ENCODE peak calls at places on chromosomes 1 and 21, in six cellular contexts. One of them, this sample, is unnamed.
A peak's percentile ranks its signal among the peaks of the same experiment; 100 is the strongest.

GRCh38 chr1:27455166-27455811 is 34.7 kb downstream of the WASF2 start:
- DNase-seq in stimulated activated naive CD8-positive, alpha-beta T cell treated with anti-CD3 and anti-CD28 coated beads, Interleukin-15, amount 100 ng/mL, for 72 hours: no peak
- DNase-seq in NCI-H1105 treated with DMSO at 0.1 percent for 48 hours: no peak
- DNase-seq in heart left ventricle: no peak
- DNase-seq in activated naive CD4-positive, alpha-beta T cell treated with anti-CD3 and anti-CD28 coated beads, Interleukin-2, amount 50 U/mL, for 16 hours: no peak
- DNase-seq in lower leg skin: no peak
- DNase-seq in this sample: no peak

GRCh38 chr1:19317126-19317910 is 5.2 kb downstream of the SLC66A1 start:
- DNase-seq in activated naive CD4-positive, alpha-beta T cell treated with anti-CD3 and anti-CD28 coated beads, Interleukin-2, amount 50 U/mL, for 16 hours: no peak
- DNase-seq in stimulated activated naive CD8-positive, alpha-beta T cell treated with anti-CD3 and anti-CD28 coated beads, Interleukin-15, amount 100 ng/mL, for 72 hours: no peak
- DNase-seq in NCI-H1105 treated with DMSO at 0.1 percent for 48 hours: no peak
- DNase-seq in lower leg skin: no peak
- DNase-seq in heart left ventricle: no peak
- DNase-seq in this sample: peak; percentile 57

GRCh38 chr21:22260274-22260673 is 1262.1 kb downstream of the NCAM2 start:
- DNase-seq in activated naive CD4-positive, alpha-beta T cell treated with anti-CD3 and anti-CD28 coated beads, Interleukin-2, amount 50 U/mL, for 16 hours: no peak
- DNase-seq in heart left ventricle: no peak
- DNase-seq in stimulated activated naive CD8-positive, alpha-beta T cell treated with anti-CD3 and anti-CD28 coated beads, Interleukin-15, amount 100 ng/mL, for 72 hours: no peak
- DNase-seq in lower leg skin: no peak
- DNase-seq in NCI-H1105 treated with DMSO at 0.1 percent for 48 hours: no peak
- DNase-seq in this sample: no peak

GRCh38 chr1:7313081-7313546 is 458.0 kb upstream of the VAMP3 start:
- DNase-seq in lower leg skin: no peak
- DNase-seq in activated naive CD4-positive, alpha-beta T cell treated with anti-CD3 and anti-CD28 coated beads, Interleukin-2, amount 50 U/mL, for 16 hours: no peak
- DNase-seq in NCI-H1105 treated with DMSO at 0.1 percent for 48 hours: no peak
- DNase-seq in stimulated activated naive CD8-positive, alpha-beta T cell treated with anti-CD3 and anti-CD28 coated beads, Interleukin-15, amount 100 ng/mL, for 72 hours: no peak
- DNase-seq in heart left ventricle: no peak
- DNase-seq in this sample: no peak

GRCh38 chr21:16708431-16708830 is 804.4 kb upstream of the CXADR start:
- DNase-seq in lower leg skin: no peak
- DNase-seq in NCI-H1105 treated with DMSO at 0.1 percent for 48 hours: no peak
- DNase-seq in stimulated activated naive CD8-positive, alpha-beta T cell treated with anti-CD3 and anti-CD28 coated beads, Interleukin-15, amount 100 ng/mL, for 72 hours: no peak
- DNase-seq in heart left ventricle: peak; percentile 14
- DNase-seq in activated naive CD4-positive, alpha-beta T cell treated with anti-CD3 and anti-CD28 coated beads, Interleukin-2, amount 50 U/mL, for 16 hours: no peak
- DNase-seq in this sample: no peak

GRCh38 chr21:37712204-37712934 is 203.9 kb downstream of the KCNJ6 start:
- DNase-seq in heart left ventricle: peak; percentile 73
- DNase-seq in stimulated activated naive CD8-positive, alpha-beta T cell treated with anti-CD3 and anti-CD28 coated beads, Interleukin-15, amount 100 ng/mL, for 72 hours: peak; percentile 9
- DNase-seq in activated naive CD4-positive, alpha-beta T cell treated with anti-CD3 and anti-CD28 coated beads, Interleukin-2, amount 50 U/mL, for 16 hours: peak; percentile 29
- DNase-seq in lower leg skin: peak; percentile 24
- DNase-seq in NCI-H1105 treated with DMSO at 0.1 percent for 48 hours: peak; percentile 61
- DNase-seq in this sample: peak; percentile 59

GRCh38 chr1:36148821-36149236 is 457 bp downstream of the TRAPPC3 start:
- DNase-seq in heart left ventricle: no peak
- DNase-seq in lower leg skin: no peak
- DNase-seq in stimulated activated naive CD8-positive, alpha-beta T cell treated with anti-CD3 and anti-CD28 coated beads, Interleukin-15, amount 100 ng/mL, for 72 hours: no peak
- DNase-seq in NCI-H1105 treated with DMSO at 0.1 percent for 48 hours: no peak
- DNase-seq in activated naive CD4-positive, alpha-beta T cell treated with anti-CD3 and anti-CD28 coated beads, Interleukin-2, amount 50 U/mL, for 16 hours: no peak
- DNase-seq in this sample: no peak

GRCh38 chr1:48294656-48295055 is 72.1 kb downstream of the SLC5A9 start:
- DNase-seq in heart left ventricle: no peak
- DNase-seq in lower leg skin: no peak
- DNase-seq in activated naive CD4-positive, alpha-beta T cell treated with anti-CD3 and anti-CD28 coated beads, Interleukin-2, amount 50 U/mL, for 16 hours: no peak
- DNase-seq in NCI-H1105 treated with DMSO at 0.1 percent for 48 hours: no peak
- DNase-seq in stimulated activated naive CD8-positive, alpha-beta T cell treated with anti-CD3 and anti-CD28 coated beads, Interleukin-15, amount 100 ng/mL, for 72 hours: no peak
- DNase-seq in this sample: no peak

GRCh38 chr1:230463760-230464159 is 37.6 kb upstream of the PGBD5 start:
- DNase-seq in heart left ventricle: no peak
- DNase-seq in stimulated activated naive CD8-positive, alpha-beta T cell treated with anti-CD3 and anti-CD28 coated beads, Interleukin-15, amount 100 ng/mL, for 72 hours: no peak
- DNase-seq in NCI-H1105 treated with DMSO at 0.1 percent for 48 hours: no peak
- DNase-seq in activated naive CD4-positive, alpha-beta T cell treated with anti-CD3 and anti-CD28 coated beads, Interleukin-2, amount 50 U/mL, for 16 hours: no peak
- DNase-seq in lower leg skin: no peak
- DNase-seq in this sample: no peak

GRCh38 chr1:26237230-26237966 is 3.4 kb downstream of the CEP85 start:
- DNase-seq in activated naive CD4-positive, alpha-beta T cell treated with anti-CD3 and anti-CD28 coated beads, Interleukin-2, amount 50 U/mL, for 16 hours: no peak
- DNase-seq in heart left ventricle: no peak
- DNase-seq in stimulated activated naive CD8-positive, alpha-beta T cell treated with anti-CD3 and anti-CD28 coated beads, Interleukin-15, amount 100 ng/mL, for 72 hours: no peak
- DNase-seq in lower leg skin: no peak
- DNase-seq in NCI-H1105 treated with DMSO at 0.1 percent for 48 hours: no peak
- DNase-seq in this sample: no peak

GRCh38 chr1:31861346-31861745 is 45.5 kb upstream of the SPOCD1 start:
- DNase-seq in NCI-H1105 treated with DMSO at 0.1 percent for 48 hours: no peak
- DNase-seq in stimulated activated naive CD8-positive, alpha-beta T cell treated with anti-CD3 and anti-CD28 coated beads, Interleukin-15, amount 100 ng/mL, for 72 hours: no peak
- DNase-seq in heart left ventricle: no peak
- DNase-seq in lower leg skin: no peak
- DNase-seq in activated naive CD4-positive, alpha-beta T cell treated with anti-CD3 and anti-CD28 coated beads, Interleukin-2, amount 50 U/mL, for 16 hours: no peak
- DNase-seq in this sample: no peak

GRCh38 chr1:38089712-38090360 is 43.2 kb upstream of the POU3F1 start:
- DNase-seq in lower leg skin: no peak
- DNase-seq in stimulated activated naive CD8-positive, alpha-beta T cell treated with anti-CD3 and anti-CD28 coated beads, Interleukin-15, amount 100 ng/mL, for 72 hours: no peak
- DNase-seq in NCI-H1105 treated with DMSO at 0.1 percent for 48 hours: no peak
- DNase-seq in heart left ventricle: no peak
- DNase-seq in activated naive CD4-positive, alpha-beta T cell treated with anti-CD3 and anti-CD28 coated beads, Interleukin-2, amount 50 U/mL, for 16 hours: no peak
- DNase-seq in this sample: no peak

GRCh38 chr1:247885011-247885410 is 10.4 kb upstream of the OR2W3 start:
- DNase-seq in heart left ventricle: no peak
- DNase-seq in NCI-H1105 treated with DMSO at 0.1 percent for 48 hours: no peak
- DNase-seq in activated naive CD4-positive, alpha-beta T cell treated with anti-CD3 and anti-CD28 coated beads, Interleukin-2, amount 50 U/mL, for 16 hours: no peak
- DNase-seq in stimulated activated naive CD8-positive, alpha-beta T cell treated with anti-CD3 and anti-CD28 coated beads, Interleukin-15, amount 100 ng/mL, for 72 hours: no peak
- DNase-seq in lower leg skin: no peak
- DNase-seq in this sample: no peak

GRCh38 chr1:29290414-29290980 is 54.2 kb downstream of the PTPRU start:
- DNase-seq in heart left ventricle: no peak
- DNase-seq in activated naive CD4-positive, alpha-beta T cell treated with anti-CD3 and anti-CD28 coated beads, Interleukin-2, amount 50 U/mL, for 16 hours: no peak
- DNase-seq in lower leg skin: no peak
- DNase-seq in NCI-H1105 treated with DMSO at 0.1 percent for 48 hours: no peak
- DNase-seq in stimulated activated naive CD8-positive, alpha-beta T cell treated with anti-CD3 and anti-CD28 coated beads, Interleukin-15, amount 100 ng/mL, for 72 hours: no peak
- DNase-seq in this sample: no peak

GRCh38 chr1:31651025-31651424 is 6.3 kb upstream of the PEF1 start:
- DNase-seq in heart left ventricle: no peak
- DNase-seq in NCI-H1105 treated with DMSO at 0.1 percent for 48 hours: no peak
- DNase-seq in lower leg skin: no peak
- DNase-seq in activated naive CD4-positive, alpha-beta T cell treated with anti-CD3 and anti-CD28 coated beads, Interleukin-2, amount 50 U/mL, for 16 hours: no peak
- DNase-seq in stimulated activated naive CD8-positive, alpha-beta T cell treated with anti-CD3 and anti-CD28 coated beads, Interleukin-15, amount 100 ng/mL, for 72 hours: no peak
- DNase-seq in this sample: no peak